ENCODE peak calls at places on chromosomes 6 and 20, in seven cellular contexts. Z is stimulated activated CD4-positive, alpha-beta T cell treated with anti-CD3 and anti-CD28 coated beads, Interleukin-4, amount 100 ng/mL, for 24 hours; I is AG09309; J is AG20443; S is mesenchymal stem cell; L is CD4-positive, CD25-positive, alpha-beta regulatory T cell; T is progenitor cell of endocrine pancreas. U is an unnamed sample.

GRCh38 chr6:32837651-32838113 is 857 bp downstream of the TAP2 start:
- DNase-seq in S (no peak), J (no peak), L (no peak), Z (no peak), I (no peak), T (no peak), U (no peak)

GRCh38 chr6:3857822-3858221 is 8.6 kb downstream of the FAM50B start:
- DNase-seq in L (no peak), Z (no peak), S (no peak), J (no peak), T (no peak), I (no peak), U (no peak)

GRCh38 chr6:155247618-155248017 is 16.2 kb upstream of the CLDN20 start:
- DNase-seq in Z (no peak), J (peak), T (no peak), S (no peak), L (no peak), I (peak), U (no peak)

GRCh38 chr20:43325926-43326325 is 131.8 kb upstream of the SRSF6 start:
- DNase-seq in J (no peak), L (no peak), Z (no peak), I (no peak), T (no peak), S (no peak), U (no peak)

GRCh38 chr20:3398681-3399252 is 8.7 kb downstream of the DNAAF9 start:
- DNase-seq in S (peak), T (no peak), L (no peak), J (peak), Z (no peak), I (no peak), U (no peak)

GRCh38 chr6:122184260-122184934 is 215.1 kb upstream of the HSF2 start:
- DNase-seq in I (peak), J (peak), T (no peak), S (peak), L (no peak), Z (no peak), U (peak)

GRCh38 chr6:148450866-148451265 is 108.2 kb downstream of the SASH1 start:
- DNase-seq in T (no peak), S (no peak), Z (no peak), J (no peak), L (no peak), I (no peak), U (no peak)

GRCh38 chr20:17617868-17618672 is 48.2 kb downstream of the DSTN start:
- DNase-seq in T (no peak), J (no peak), S (no peak), I (no peak), L (no peak), Z (no peak), U (no peak)

GRCh38 chr20:3747471-3747870 is 15.0 kb downstream of the HSPA12B start:
- DNase-seq in Z (no peak), T (no peak), L (no peak), S (no peak), I (no peak), J (no peak), U (no peak)

GRCh38 chr6:36118550-36119107 is 11.7 kb upstream of the MAPK13 start:
- DNase-seq in L (peak), Z (peak), J (peak), T (no peak), I (no peak), S (peak), U (no peak)

GRCh38 chr6:31750411-31751022 is 10.7 kb downstream of the MSH5 start:
- DNase-seq in S (peak), T (no peak), L (no peak), J (no peak), Z (no peak), I (no peak), U (no peak)

GRCh38 chr6:5108068-5108467 is 22.9 kb downstream of the PPP1R3G start:
- DNase-seq in T (no peak), S (no peak), J (no peak), I (no peak), Z (no peak), L (no peak), U (peak)

U was measured in putamen.